ENCODE peak calls at places on chromosome 15, in six cellular contexts. V is adrenal gland, A is AG09319, B is AG08395, O is small intestine, N is pancreas. X is an unnamed sample.

GRCh38 chr15:73889053-73889452 is 15.7 kb downstream of the TBC1D21 start:
- DNase-seq in O (no peak), V (no peak), A (no peak), B (no peak), N (no peak), X (no peak)

GRCh38 chr15:26838742-26839460 is 28.0 kb upstream of the GABRA5 start:
- DNase-seq in N (no peak), B (peak; percentile 25), V (no peak), A (no peak), O (no peak), X (no peak)

GRCh38 chr15:79169531-79170123 is 79.0 kb upstream of the RASGRF1 start:
- DNase-seq in O (no peak), B (no peak), N (no peak), A (no peak), V (no peak), X (no peak)

GRCh38 chr15:52097176-52097575 is 15.4 kb downstream of the BCL2L10 start:
- DNase-seq in N (no peak), O (no peak), A (no peak), V (no peak), B (no peak), X (no peak)

GRCh38 chr15:101597360-101597928 is 54.7 kb downstream of the TM2D3 start:
- DNase-seq in A (no peak), B (no peak), N (no peak), V (no peak), O (no peak), X (no peak)

GRCh38 chr15:22960126-22960525 is 20.0 kb downstream of the CYFIP1 start:
- DNase-seq in A (no peak), N (no peak), O (no peak), B (no peak), V (no peak), X (no peak)

GRCh38 chr15:73323956-73324355 is 44.8 kb downstream of the HCN4 start:
- DNase-seq in N (no peak), V (no peak), A (no peak), B (no peak), O (no peak), X (no peak)

GRCh38 chr15:82768414-82769081 is 37.3 kb downstream of the FSD2 start:
- DNase-seq in N (no peak), A (no peak), O (peak; percentile 84), V (no peak), B (no peak), X (no peak)

GRCh38 chr15:56523521-56523920 is 58.6 kb upstream of the MNS1 start:
- DNase-seq in N (no peak), O (no peak), B (no peak), A (no peak), V (no peak), X (no peak)

GRCh38 chr15:31280037-31280830 is 46.4 kb upstream of the KLF13 start:
- DNase-seq in N (no peak), O (no peak), B (no peak), V (peak; percentile 19), A (no peak), X (no peak)

GRCh38 chr15:50891159-50891558 is 17.3 kb upstream of the AP4E1 start:
- DNase-seq in A (no peak), B (no peak), N (no peak), V (no peak), O (no peak), X (no peak)

GRCh38 chr15:72415304-72415703 is 17.2 kb downstream of the TMEM202 start:
- DNase-seq in B (no peak), A (no peak), O (no peak), N (no peak), V (no peak), X (no peak)

GRCh38 chr15:39145146-39145545 is 435.7 kb upstream of the THBS1 start:
- DNase-seq in O (no peak), V (no peak), N (no peak), A (no peak), B (no peak), X (no peak)

GRCh38 chr15:35349916-35350315 is 196.0 kb downstream of the DPH6 start:
- DNase-seq in B (peak; percentile 20), A (no peak), N (no peak), O (no peak), V (no peak), X (no peak)

GRCh38 chr15:76972420-76973361 is 22.2 kb upstream of the PSTPIP1 start:
- DNase-seq in V (peak; percentile 38), B (no peak), A (no peak), N (no peak), O (no peak), X (no peak)

GRCh38 chr15:40259021-40259420 is 20.2 kb downstream of the PAK6 start:
- DNase-seq in B (no peak), N (peak; percentile 16), A (no peak), O (no peak), V (no peak), X (peak; percentile 45)

GRCh38 chr15:64681424-64682024 is 93.9 kb downstream of the RBPMS2 start:
- DNase-seq in V (peak; percentile 67), N (no peak), B (peak; percentile 80), A (no peak), O (peak; percentile 78), X (no peak)

GRCh38 chr15:87498545-87498944 is 758.0 kb downstream of the NTRK3 start:
- DNase-seq in V (no peak), O (no peak), B (no peak), A (no peak), N (no peak), X (no peak)

GRCh38 chr15:72835289-72835890 is 51.8 kb upstream of the ADPGK start:
- DNase-seq in N (no peak), A (no peak), B (no peak), O (peak; percentile 55), V (no peak), X (no peak)

GRCh38 chr15:76206325-76206976 is 104.8 kb downstream of the ETFA start:
- DNase-seq in O (peak; percentile 40), N (peak; percentile 95), A (no peak), B (no peak), V (peak; percentile 97), X (peak; percentile 60)

GRCh38 chr15:78561490-78561889 is 3.8 kb upstream of the CHRNA5 start:
- DNase-seq in B (no peak), V (no peak), A (no peak), N (no peak), O (no peak), X (no peak)

GRCh38 chr15:37109151-37109912 is 9.0 kb upstream of the MEIS2 start:
- DNase-seq in V (no peak), O (no peak), B (no peak), A (no peak), N (no peak), X (no peak)

GRCh38 chr15:83871808-83872559 is 218.1 kb downstream of the ADAMTSL3 start:
- DNase-seq in V (no peak), A (peak; percentile 24), O (no peak), B (peak; percentile 63), N (no peak), X (no peak)

GRCh38 chr15:29268706-29269484 is 727 bp downstream of the NSMCE3 start:
- DNase-seq in O (peak; percentile 49), A (no peak), N (peak; percentile 25), V (peak; percentile 63), B (peak; percentile 10), X (no peak)

GRCh38 chr15:82312611-82313349 is 36.5 kb downstream of the GOLGA6L10 start:
- DNase-seq in B (no peak), N (no peak), O (no peak), A (no peak), V (peak; percentile 9), X (no peak)

GRCh38 chr15:76336254-76337046 is at the start of gene ISL2:
- DNase-seq in A (peak; percentile 37), O (peak; percentile 47), N (peak; percentile 37), V (no peak), B (peak; percentile 67), X (peak; percentile 94)

GRCh38 chr15:40929730-40930429 is 740 bp downstream of the DLL4 start:
- DNase-seq in V (peak; percentile 57), O (no peak), A (no peak), B (peak; percentile 37), N (no peak), X (peak; percentile 90)

GRCh38 chr15:73284073-73284472 is 84.7 kb downstream of the HCN4 start:
- DNase-seq in N (no peak), A (no peak), B (peak; percentile 57), V (no peak), O (no peak), X (no peak)

GRCh38 chr15:84874991-84875390 is 9.5 kb upstream of the SLC28A1 start:
- DNase-seq in V (no peak), A (no peak), O (peak; percentile 36), B (no peak), N (no peak), X (no peak)

GRCh38 chr15:60673918-60674558 is 195.1 kb upstream of the ICE2 start:
- DNase-seq in N (peak; percentile 45), O (peak; percentile 51), A (peak; percentile 60), V (peak; percentile 72), B (peak; percentile 92), X (peak; percentile 48)

GRCh38 chr15:63296195-63296594 is 18.8 kb downstream of the APH1B start:
- DNase-seq in N (no peak), A (no peak), B (no peak), O (no peak), V (peak; percentile 60), X (no peak)

GRCh38 chr15:78195735-78196201 is 38.6 kb downstream of the ACSBG1 start:
- DNase-seq in N (no peak), O (peak; percentile 67), B (no peak), V (peak; percentile 51), A (no peak), X (no peak)

GRCh38 chr15:95684693-95685115 is 645.8 kb upstream of the NR2F2 start:
- DNase-seq in V (peak; percentile 25), O (no peak), A (no peak), B (peak; percentile 59), N (no peak), X (no peak)

GRCh38 chr15:39948817-39949216 is 14.9 kb downstream of the EIF2AK4 start:
- DNase-seq in A (no peak), N (no peak), V (no peak), B (no peak), O (no peak), X (no peak)

GRCh38 chr15:68389041-68389930 is 42.7 kb downstream of the ITGA11 start:
- DNase-seq in A (no peak), V (peak; percentile 8), N (no peak), B (no peak), O (no peak), X (no peak)

GRCh38 chr15:101615986-101616848 is 36.0 kb downstream of the TM2D3 start:
- DNase-seq in V (peak; percentile 76), N (peak; percentile 68), A (peak; percentile 8), B (peak; percentile 84), O (peak; percentile 22), X (peak; percentile 61)

GRCh38 chr15:66075947-66076346 is 177.6 kb downstream of the MEGF11 start:
- DNase-seq in N (no peak), B (no peak), V (no peak), O (no peak), A (no peak), X (no peak)

GRCh38 chr15:70974004-70974832 is 81.6 kb downstream of the LRRC49 start:
- DNase-seq in A (peak; percentile 24), B (peak; percentile 40), O (peak; percentile 19), V (no peak), N (no peak), X (no peak)

GRCh38 chr15:29522373-29523276 is 253.0 kb upstream of the NSMCE3 start:
- DNase-seq in B (no peak), V (no peak), O (no peak), N (no peak), A (no peak), X (no peak)